ENCODE peak calls at places on chromosomes 2 and 18, in five cellular contexts. One of them, this sample, is unnamed.

GRCh38 chr2:95231723-95232122 is 24.4 kb downstream of the ZNF892 start:
- DNase-seq in CD8-positive, alpha-beta T cell: no peak
- DNase-seq in colonic mucosa: peak
- DNase-seq in Peyer's patch: peak
- DNase-seq in activated CD8-positive, alpha-beta memory T cell treated with anti-CD3 and anti-CD28 coated beads for 1 hour: no peak
- DNase-seq in this sample: peak

GRCh38 chr2:145421841-145422240 is 901.9 kb upstream of the ZEB2 start:
- DNase-seq in activated CD8-positive, alpha-beta memory T cell treated with anti-CD3 and anti-CD28 coated beads for 1 hour: no peak
- DNase-seq in colonic mucosa: no peak
- DNase-seq in Peyer's patch: no peak
- DNase-seq in CD8-positive, alpha-beta T cell: no peak
- DNase-seq in this sample: no peak

GRCh38 chr2:205806126-205806905 is 124.0 kb downstream of the NRP2 start:
- DNase-seq in Peyer's patch: no peak
- DNase-seq in colonic mucosa: peak
- DNase-seq in activated CD8-positive, alpha-beta memory T cell treated with anti-CD3 and anti-CD28 coated beads for 1 hour: no peak
- DNase-seq in CD8-positive, alpha-beta T cell: no peak
- DNase-seq in this sample: peak

GRCh38 chr18:25187582-25188291 is 164.2 kb downstream of the ZNF521 start:
- DNase-seq in CD8-positive, alpha-beta T cell: no peak
- DNase-seq in colonic mucosa: no peak
- DNase-seq in activated CD8-positive, alpha-beta memory T cell treated with anti-CD3 and anti-CD28 coated beads for 1 hour: no peak
- DNase-seq in Peyer's patch: no peak
- DNase-seq in this sample: no peak

GRCh38 chr2:175432021-175432420 is 250.5 kb upstream of the ATP5MC3 start:
- DNase-seq in CD8-positive, alpha-beta T cell: no peak
- DNase-seq in activated CD8-positive, alpha-beta memory T cell treated with anti-CD3 and anti-CD28 coated beads for 1 hour: no peak
- DNase-seq in Peyer's patch: no peak
- DNase-seq in colonic mucosa: no peak
- DNase-seq in this sample: no peak

GRCh38 chr18:13625355-13625754 is 101.0 kb downstream of the FAM210A start:
- DNase-seq in Peyer's patch: no peak
- DNase-seq in CD8-positive, alpha-beta T cell: no peak
- DNase-seq in colonic mucosa: no peak
- DNase-seq in activated CD8-positive, alpha-beta memory T cell treated with anti-CD3 and anti-CD28 coated beads for 1 hour: no peak
- DNase-seq in this sample: no peak

GRCh38 chr2:95382686-95383634 is 19.5 kb upstream of the FAHD2A start:
- DNase-seq in activated CD8-positive, alpha-beta memory T cell treated with anti-CD3 and anti-CD28 coated beads for 1 hour: no peak
- DNase-seq in CD8-positive, alpha-beta T cell: no peak
- DNase-seq in Peyer's patch: no peak
- DNase-seq in colonic mucosa: peak
- DNase-seq in this sample: no peak

GRCh38 chr2:41234093-41234492 is 782.2 kb upstream of the SLC8A1 start:
- DNase-seq in activated CD8-positive, alpha-beta memory T cell treated with anti-CD3 and anti-CD28 coated beads for 1 hour: no peak
- DNase-seq in CD8-positive, alpha-beta T cell: no peak
- DNase-seq in colonic mucosa: no peak
- DNase-seq in Peyer's patch: no peak
- DNase-seq in this sample: no peak

GRCh38 chr2:150182564-150183249 is 304.8 kb downstream of the RND3 start:
- DNase-seq in Peyer's patch: no peak
- DNase-seq in colonic mucosa: no peak
- DNase-seq in activated CD8-positive, alpha-beta memory T cell treated with anti-CD3 and anti-CD28 coated beads for 1 hour: no peak
- DNase-seq in CD8-positive, alpha-beta T cell: no peak
- DNase-seq in this sample: no peak

GRCh38 chr2:105926960-105927678 is 182.4 kb downstream of the NCK2 start:
- DNase-seq in activated CD8-positive, alpha-beta memory T cell treated with anti-CD3 and anti-CD28 coated beads for 1 hour: no peak
- DNase-seq in CD8-positive, alpha-beta T cell: peak
- DNase-seq in Peyer's patch: no peak
- DNase-seq in colonic mucosa: peak
- DNase-seq in this sample: peak

GRCh38 chr18:4264347-4264791 is 190.7 kb downstream of the DLGAP1 start:
- DNase-seq in colonic mucosa: no peak
- DNase-seq in CD8-positive, alpha-beta T cell: no peak
- DNase-seq in activated CD8-positive, alpha-beta memory T cell treated with anti-CD3 and anti-CD28 coated beads for 1 hour: no peak
- DNase-seq in Peyer's patch: no peak
- DNase-seq in this sample: no peak

GRCh38 chr2:150293771-150294170 is 193.7 kb downstream of the RND3 start:
- DNase-seq in Peyer's patch: no peak
- DNase-seq in colonic mucosa: no peak
- DNase-seq in activated CD8-positive, alpha-beta memory T cell treated with anti-CD3 and anti-CD28 coated beads for 1 hour: no peak
- DNase-seq in CD8-positive, alpha-beta T cell: no peak
- DNase-seq in this sample: no peak

GRCh38 chr2:181680055-181680936 is at the start of gene NEUROD1:
- DNase-seq in activated CD8-positive, alpha-beta memory T cell treated with anti-CD3 and anti-CD28 coated beads for 1 hour: no peak
- DNase-seq in Peyer's patch: peak
- DNase-seq in colonic mucosa: no peak
- DNase-seq in CD8-positive, alpha-beta T cell: peak
- DNase-seq in this sample: no peak

GRCh38 chr2:109523536-109524361 is 90.0 kb downstream of the SEPTIN10 start:
- DNase-seq in activated CD8-positive, alpha-beta memory T cell treated with anti-CD3 and anti-CD28 coated beads for 1 hour: no peak
- DNase-seq in CD8-positive, alpha-beta T cell: no peak
- DNase-seq in colonic mucosa: no peak
- DNase-seq in Peyer's patch: no peak
- DNase-seq in this sample: no peak

GRCh38 chr18:741931-742512 is 29.6 kb upstream of the ENOSF1 start:
- DNase-seq in colonic mucosa: no peak
- DNase-seq in Peyer's patch: no peak
- DNase-seq in activated CD8-positive, alpha-beta memory T cell treated with anti-CD3 and anti-CD28 coated beads for 1 hour: no peak
- DNase-seq in CD8-positive, alpha-beta T cell: no peak
- DNase-seq in this sample: peak

GRCh38 chr2:172095905-172096660 is 6.6 kb downstream of the DLX2 start:
- DNase-seq in CD8-positive, alpha-beta T cell: no peak
- DNase-seq in Peyer's patch: peak
- DNase-seq in activated CD8-positive, alpha-beta memory T cell treated with anti-CD3 and anti-CD28 coated beads for 1 hour: no peak
- DNase-seq in colonic mucosa: no peak
- DNase-seq in this sample: no peak

GRCh38 chr18:58102020-58102419 is 58.0 kb downstream of the NEDD4L start:
- DNase-seq in activated CD8-positive, alpha-beta memory T cell treated with anti-CD3 and anti-CD28 coated beads for 1 hour: no peak
- DNase-seq in CD8-positive, alpha-beta T cell: no peak
- DNase-seq in Peyer's patch: no peak
- DNase-seq in colonic mucosa: no peak
- DNase-seq in this sample: no peak

GRCh38 chr2:233838251-233838650 is 16.1 kb downstream of the HJURP start:
- DNase-seq in Peyer's patch: peak
- DNase-seq in colonic mucosa: no peak
- DNase-seq in CD8-positive, alpha-beta T cell: no peak
- DNase-seq in activated CD8-positive, alpha-beta memory T cell treated with anti-CD3 and anti-CD28 coated beads for 1 hour: no peak
- DNase-seq in this sample: no peak

GRCh38 chr2:123840016-123840415 is 185.1 kb upstream of the CNTNAP5 start:
- DNase-seq in activated CD8-positive, alpha-beta memory T cell treated with anti-CD3 and anti-CD28 coated beads for 1 hour: no peak
- DNase-seq in Peyer's patch: no peak
- DNase-seq in CD8-positive, alpha-beta T cell: no peak
- DNase-seq in colonic mucosa: no peak
- DNase-seq in this sample: no peak

GRCh38 chr2:232457121-232458011 is 1.4 kb downstream of the ALPI start:
- DNase-seq in CD8-positive, alpha-beta T cell: no peak
- DNase-seq in colonic mucosa: no peak
- DNase-seq in activated CD8-positive, alpha-beta memory T cell treated with anti-CD3 and anti-CD28 coated beads for 1 hour: no peak
- DNase-seq in Peyer's patch: no peak
- DNase-seq in this sample: no peak

GRCh38 chr2:229980440-229981184 is 58.3 kb downstream of the FBXO36 start:
- DNase-seq in CD8-positive, alpha-beta T cell: no peak
- DNase-seq in colonic mucosa: peak
- DNase-seq in activated CD8-positive, alpha-beta memory T cell treated with anti-CD3 and anti-CD28 coated beads for 1 hour: no peak
- DNase-seq in Peyer's patch: no peak
- DNase-seq in this sample: peak

GRCh38 chr18:74534981-74535649 is 815 bp downstream of the CNDP1 start:
- DNase-seq in CD8-positive, alpha-beta T cell: no peak
- DNase-seq in activated CD8-positive, alpha-beta memory T cell treated with anti-CD3 and anti-CD28 coated beads for 1 hour: no peak
- DNase-seq in colonic mucosa: no peak
- DNase-seq in Peyer's patch: peak
- DNase-seq in this sample: peak

GRCh38 chr18:21053127-21053526 is 58.5 kb downstream of the ROCK1 start:
- DNase-seq in CD8-positive, alpha-beta T cell: no peak
- DNase-seq in Peyer's patch: no peak
- DNase-seq in activated CD8-positive, alpha-beta memory T cell treated with anti-CD3 and anti-CD28 coated beads for 1 hour: no peak
- DNase-seq in colonic mucosa: no peak
- DNase-seq in this sample: peak

GRCh38 chr18:63339920-63340484 is 20.4 kb upstream of the BCL2 start:
- DNase-seq in CD8-positive, alpha-beta T cell: peak
- DNase-seq in activated CD8-positive, alpha-beta memory T cell treated with anti-CD3 and anti-CD28 coated beads for 1 hour: no peak
- DNase-seq in Peyer's patch: no peak
- DNase-seq in colonic mucosa: no peak
- DNase-seq in this sample: no peak

GRCh38 chr18:8224576-8224975 is 384.7 kb upstream of the RAB12 start:
- DNase-seq in activated CD8-positive, alpha-beta memory T cell treated with anti-CD3 and anti-CD28 coated beads for 1 hour: no peak
- DNase-seq in Peyer's patch: no peak
- DNase-seq in colonic mucosa: no peak
- DNase-seq in CD8-positive, alpha-beta T cell: no peak
- DNase-seq in this sample: no peak

GRCh38 chr18:55047546-55047945 is 88.3 kb upstream of the CCDC68 start:
- DNase-seq in CD8-positive, alpha-beta T cell: no peak
- DNase-seq in colonic mucosa: no peak
- DNase-seq in activated CD8-positive, alpha-beta memory T cell treated with anti-CD3 and anti-CD28 coated beads for 1 hour: no peak
- DNase-seq in Peyer's patch: no peak
- DNase-seq in this sample: no peak

This sample was measured in small intestine.